ENCODE peak calls at places on chromosomes 5 and 9, in ten cellular contexts. D is cardiac muscle cell, G is fibroblast of pulmonary artery, O is astrocyte, E is keratinocyte, S is iPS DF 6.9, V is ovary, R is GM23338, U is lower leg skin, F is HL-60. X is an unnamed sample.
A peak's percentile ranks its signal among the peaks of the same experiment; 100 is the strongest.

GRCh38 chr9:33687779-33688178 is 107.6 kb upstream of the PRSS3 start:
- DNase-seq in S (no peak), V (no peak), D (peak; percentile 40), O (no peak), U (no peak), E (no peak), R (no peak), G (peak; percentile 14), F (no peak), X (no peak)

GRCh38 chr9:127555830-127556820 is 56.0 kb upstream of the STXBP1 start:
- DNase-seq in F (peak; percentile 70), U (peak; percentile 95), D (peak; percentile 95), V (peak; percentile 88), R (no peak), S (no peak), O (peak; percentile 95), E (peak; percentile 94), G (peak; percentile 95), X (peak; percentile 63)

GRCh38 chr9:13278368-13279246 is 885 bp downstream of the MPDZ start:
- DNase-seq in F (no peak), O (peak; percentile 80), R (peak; percentile 67), V (peak; percentile 74), U (peak; percentile 89), E (no peak), G (peak; percentile 89), S (no peak), D (peak; percentile 87), X (no peak)

GRCh38 chr5:67014957-67015400 is 181.6 kb downstream of the CD180 start:
- DNase-seq in F (no peak), O (peak; percentile 52), R (no peak), S (no peak), E (no peak), V (no peak), D (peak; percentile 78), U (no peak), G (peak; percentile 91), X (no peak)

GRCh38 chr5:111075520-111075919 is 4.0 kb downstream of the TSLP start:
- DNase-seq in D (peak; percentile 93), F (no peak), U (no peak), G (peak; percentile 92), V (no peak), E (peak; percentile 77), O (peak; percentile 96), R (no peak), S (no peak), X (no peak)

GRCh38 chr9:30774326-30774725 is 1610.1 kb upstream of the ACO1 start:
- DNase-seq in V (no peak), F (no peak), R (peak; percentile 78), O (no peak), D (peak; percentile 1), S (peak; percentile 81), E (no peak), U (no peak), G (peak; percentile 1), X (no peak)

GRCh38 chr5:111975133-111975532 is 218.1 kb upstream of the NREP start:
- DNase-seq in R (no peak), O (no peak), E (no peak), D (peak; percentile 50), S (no peak), G (no peak), V (no peak), F (no peak), U (no peak), X (no peak)

GRCh38 chr9:128729766-128730517 is 6.0 kb upstream of the ZDHHC12 start:
- DNase-seq in O (no peak), G (no peak), E (no peak), U (no peak), V (no peak), R (no peak), F (no peak), D (no peak), S (no peak), X (no peak)

GRCh38 chr9:12705738-12706391 is 12.7 kb downstream of the TYRP1 start:
- DNase-seq in V (no peak), F (no peak), U (no peak), O (no peak), S (no peak), D (no peak), G (no peak), R (no peak), E (no peak), X (no peak)

DNA sequence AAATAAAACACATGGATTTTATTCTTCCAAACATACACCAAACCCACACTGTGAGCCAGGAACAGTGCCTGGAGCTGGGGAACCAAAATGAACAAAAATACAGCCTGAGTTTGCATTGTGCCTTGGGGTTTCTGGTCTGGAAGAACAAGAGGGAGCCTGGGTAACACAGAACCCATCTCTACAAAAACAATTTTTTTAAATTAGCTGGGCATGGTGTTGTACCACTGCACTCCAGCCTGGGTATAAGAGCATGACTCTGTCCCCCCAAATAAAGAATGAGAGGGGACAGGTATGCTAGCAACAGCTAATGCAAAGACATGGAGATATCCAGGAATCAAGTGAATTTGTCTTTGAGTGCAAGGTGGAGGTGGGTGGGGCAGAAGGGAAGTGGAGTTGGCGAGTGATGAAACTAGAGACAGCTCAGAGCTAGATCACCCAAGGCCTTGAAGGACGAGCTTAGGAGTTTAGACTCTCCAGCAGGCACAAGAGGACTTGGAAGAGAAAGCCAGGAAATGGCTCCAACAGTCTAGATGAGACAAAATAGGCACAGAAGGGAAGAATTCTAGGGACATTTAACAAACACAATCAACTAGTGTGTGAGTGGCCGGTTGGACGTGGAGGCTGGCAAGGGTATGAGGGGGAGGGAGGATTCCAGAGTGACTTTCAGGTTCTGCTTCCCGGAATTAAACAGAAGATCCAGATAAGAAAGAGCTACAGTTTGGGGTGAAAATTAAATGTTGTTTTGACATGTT is 47.4 kb downstream of the FNBP1 start:
- DNase-seq in S (no peak), F (peak; percentile 66), U (no peak), D (peak; percentile 38), V (no peak), O (peak; percentile 39), E (no peak), G (peak; percentile 45), R (peak; percentile 16), X (no peak)
- H3K4me3 ChIP-seq in S (no peak overlapping the region), F (no peak overlapping the region), U (no peak overlapping the region), D (no peak overlapping the region), V (no peak overlapping the region), O (no peak overlapping the region), E (no peak overlapping the region), G (no peak overlapping the region), R (no peak overlapping the region), X (no peak overlapping the region)

DNA sequence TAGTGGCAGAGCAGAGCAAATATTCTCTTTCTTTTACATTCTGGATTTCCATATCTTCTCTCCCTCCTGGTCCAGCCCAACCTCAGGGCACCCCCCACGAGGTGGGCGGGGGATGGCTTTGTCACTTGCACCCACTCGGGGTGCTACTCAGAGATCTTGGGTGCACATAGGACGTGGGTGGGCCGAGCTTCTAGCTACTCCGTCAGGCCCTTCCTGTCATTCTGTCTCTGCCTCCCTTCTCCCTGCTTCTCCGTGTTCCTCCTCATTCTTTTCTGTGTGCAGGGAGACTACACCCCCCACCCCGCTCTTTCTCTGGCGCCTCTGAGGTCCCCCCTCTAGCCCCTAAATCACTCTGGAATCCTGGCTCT is 19.5 kb downstream of the PCDHGC5 start:
- DNase-seq in E (no peak), U (no peak), D (no peak), V (no peak), R (no peak), G (peak; percentile 49), F (no peak), O (no peak), S (no peak), X (no peak)
- H3K4me3 ChIP-seq in E (no peak overlapping the region), U (no peak overlapping the region), D (peak overlapping the region; percentile 8), V (peak overlapping the region; percentile 17), R (peak overlapping the region; percentile 60), G (peak overlapping the region; percentile 44), F (no peak overlapping the region), O (peak overlapping the region; percentile 24), S (no peak overlapping the region), X (no peak overlapping the region)

GRCh38 chr5:96968614-96969013 is 32.7 kb downstream of the LNPEP start:
- DNase-seq in U (no peak), V (no peak), D (no peak), S (no peak), R (no peak), G (no peak), F (no peak), O (no peak), E (no peak), X (no peak)
- H3K4me3 ChIP-seq in U (no peak overlapping the region), V (no peak overlapping the region), D (no peak overlapping the region), S (no peak overlapping the region), R (no peak overlapping the region), G (no peak overlapping the region), F (no peak overlapping the region), O (no peak overlapping the region), E (no peak overlapping the region), X (no peak overlapping the region)

GRCh38 chr9:132238992-132239391 is 77.1 kb downstream of the NTNG2 start:
- DNase-seq in V (no peak), U (no peak), E (no peak), G (no peak), O (no peak), F (no peak), D (no peak), S (no peak), R (no peak), X (no peak)

GRCh38 chr9:132236662-132237311 is 74.9 kb downstream of the NTNG2 start:
- DNase-seq in U (no peak), F (no peak), D (no peak), S (no peak), G (no peak), R (no peak), V (no peak), E (no peak), O (no peak), X (no peak)

GRCh38 chr9:132235894-132236661 is 74.2 kb downstream of the NTNG2 start:
- DNase-seq in D (peak; percentile 75), E (no peak), F (peak; percentile 61), R (peak; percentile 95), O (peak; percentile 22), U (peak; percentile 94), S (peak; percentile 74), G (peak; percentile 76), V (peak; percentile 80), X (peak; percentile 69)

GRCh38 chr9:132238026-132238972 is 76.4 kb downstream of the NTNG2 start:
- DNase-seq in O (no peak), D (no peak), V (no peak), S (no peak), R (no peak), G (no peak), F (no peak), U (no peak), E (no peak), X (no peak)

DNA sequence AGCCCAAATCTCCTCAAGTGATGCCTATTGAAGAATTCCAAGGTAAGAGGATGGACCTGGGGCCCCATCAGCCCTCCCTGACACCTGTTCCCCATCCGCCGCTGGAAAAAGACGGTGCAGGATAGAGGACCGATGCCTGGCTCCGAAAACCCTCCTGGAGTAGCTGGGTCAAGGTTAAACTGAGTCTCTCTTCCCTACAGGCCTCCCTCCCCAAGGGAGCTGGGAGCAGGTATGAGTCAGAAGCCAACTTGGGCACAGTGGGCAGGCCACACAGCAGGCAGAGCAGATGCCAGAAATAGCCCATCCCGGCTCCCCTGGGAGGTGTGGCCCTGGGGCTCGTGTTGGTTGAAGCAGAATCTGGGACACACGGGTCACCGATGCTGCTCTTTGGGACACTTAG is 75.6 kb downstream of the NTNG2 start:
- DNase-seq in U (no peak), E (no peak), G (no peak), F (no peak), V (no peak), O (no peak), S (no peak), D (no peak), R (no peak), X (no peak)
- H3K4me3 ChIP-seq in U (no peak overlapping the region), E (no peak overlapping the region), G (no peak overlapping the region), F (no peak overlapping the region), V (no peak overlapping the region), O (no peak overlapping the region), S (no peak overlapping the region), D (no peak overlapping the region), R (no peak overlapping the region), X (no peak overlapping the region)

X was measured in CD8-positive, alpha-beta memory T cell.